ENCODE peak calls at places on chromosome 16, in seven cellular contexts. L, R, B, I, T, U and X are unnamed samples.

GRCh38 chr16:59586331-59586730 is 852.2 kb upstream of the GOT2 start:
- DNase-seq in L (no peak), R (no peak), B (no peak), I (no peak), T (no peak), U (no peak), X (no peak)

GRCh38 chr16:64545769-64546168 is 576.1 kb downstream of the CDH11 start:
- DNase-seq in L (no peak), R (no peak), B (no peak), I (no peak), T (no peak), U (no peak), X (no peak)

GRCh38 chr16:57701759-57702371 is 7.3 kb downstream of the DRC7 start:
- DNase-seq in L (no peak), R (no peak), B (no peak), I (no peak), T (no peak), U (no peak), X (no peak)

GRCh38 chr16:2451851-2452320 is 8.0 kb upstream of the TEDC2 start:
- DNase-seq in L (no peak), R (no peak), B (no peak), I (no peak), T (no peak), U (no peak), X (no peak)

GRCh38 chr16:31471875-31472558 is at the start of gene TGFB1I1:
- DNase-seq in L (no peak), R (no peak), B (peak; percentile 59), I (no peak), T (no peak), U (no peak), X (no peak)

GRCh38 chr16:7503688-7504087 is 171.0 kb downstream of the RBFOX1 start:
- DNase-seq in L (no peak), R (no peak), B (no peak), I (no peak), T (no peak), U (no peak), X (no peak)

GRCh38 chr16:78705694-78706093 is 606.2 kb downstream of the WWOX start:
- DNase-seq in L (peak; percentile 2), R (no peak), B (no peak), I (peak; percentile 9), T (no peak), U (peak; percentile 2), X (peak; percentile 27)

GRCh38 chr16:54856871-54857270 is 73.8 kb upstream of the IRX5 start:
- DNase-seq in L (no peak), R (no peak), B (no peak), I (no peak), T (no peak), U (no peak), X (no peak)

GRCh38 chr16:2186505-2186904 is 9.9 kb downstream of the CASKIN1 start:
- DNase-seq in L (no peak), R (no peak), B (no peak), I (no peak), T (no peak), U (no peak), X (no peak)

GRCh38 chr16:16817203-16817602 is 438.3 kb downstream of the NPIPA7 start:
- DNase-seq in L (no peak), R (no peak), B (no peak), I (no peak), T (no peak), U (no peak), X (no peak)

GRCh38 chr16:57773680-57774295 is 28.5 kb downstream of the KIFC3 start:
- DNase-seq in L (no peak), R (no peak), B (no peak), I (no peak), T (no peak), U (no peak), X (no peak)

GRCh38 chr16:1470543-1471251 is 4.1 kb downstream of the CLCN7 start:
- DNase-seq in L (no peak), R (no peak), B (no peak), I (no peak), T (no peak), U (no peak), X (no peak)

GRCh38 chr16:19718624-19718965 is 524 bp downstream of the IQCK start:
- DNase-seq in L (no peak), R (no peak), B (no peak), I (no peak), T (no peak), U (no peak), X (no peak)

GRCh38 chr16:66167564-66168291 is 198.8 kb upstream of the CDH5 start:
- DNase-seq in L (no peak), R (no peak), B (no peak), I (no peak), T (peak; percentile 27), U (no peak), X (no peak)

GRCh38 chr16:78446486-78446885 is 347.0 kb downstream of the WWOX start:
- DNase-seq in L (no peak), R (no peak), B (no peak), I (no peak), T (no peak), U (no peak), X (no peak)

GRCh38 chr16:58628845-58629680 is 563 bp downstream of the CNOT1 start:
- DNase-seq in L (no peak), R (peak; percentile 34), B (peak; percentile 8), I (peak; percentile 51), T (no peak), U (peak; percentile 56), X (peak; percentile 2)

GRCh38 chr16:88807626-88808453 is 3.9 kb downstream of the APRT start:
- DNase-seq in L (no peak), R (no peak), B (no peak), I (no peak), T (no peak), U (no peak), X (no peak)

GRCh38 chr16:85637808-85638186 is 24.7 kb downstream of the GSE1 start:
- DNase-seq in L (no peak), R (no peak), B (no peak), I (no peak), T (no peak), U (no peak), X (no peak)

GRCh38 chr16:58377932-58378331 is 14.3 kb upstream of the GINS3 start:
- DNase-seq in L (no peak), R (no peak), B (no peak), I (no peak), T (no peak), U (no peak), X (no peak)

GRCh38 chr16:69404275-69404805 is 18.5 kb upstream of the TERF2 start:
- DNase-seq in L (no peak), R (no peak), B (no peak), I (no peak), T (no peak), U (no peak), X (no peak)

GRCh38 chr16:31713945-31714898 is 159.4 kb upstream of the ZNF267 start:
- DNase-seq in L (no peak), R (no peak), B (no peak), I (no peak), T (no peak), U (no peak), X (no peak)

GRCh38 chr16:23784811-23785447 is 30.1 kb downstream of the CHP2 start:
- DNase-seq in L (no peak), R (no peak), B (no peak), I (no peak), T (no peak), U (no peak), X (no peak)

GRCh38 chr16:12083625-12084024 is 107.1 kb downstream of the SNX29 start:
- DNase-seq in L (no peak), R (no peak), B (no peak), I (no peak), T (no peak), U (no peak), X (no peak)

GRCh38 chr16:80197790-80198201 is 343.0 kb upstream of the DYNLRB2 start:
- DNase-seq in L (no peak), R (no peak), B (peak; percentile 81), I (no peak), T (no peak), U (no peak), X (no peak)

GRCh38 chr16:5024632-5025031 is 9.1 kb downstream of the NAGPA start:
- DNase-seq in L (no peak), R (no peak), B (no peak), I (no peak), T (no peak), U (no peak), X (no peak)